ENCODE peak calls at places on chromosomes 4 and X, in five cellular contexts. V is psoas muscle, E is right lobe of liver, N is ovary, W is H9. U is an unnamed sample.

GRCh38 chr4:74219241-74219640 is 61.3 kb downstream of the MTHFD2L start:
- DNase-seq in E (no peak), W (no peak), V (no peak), N (no peak), U (no peak)

GRCh38 chr4:164571593-164572385 is 182.1 kb upstream of the SMIM31 start:
- DNase-seq in W (peak; percentile 41), E (no peak), V (no peak), N (no peak), U (no peak)

GRCh38 chr4:107330915-107331314 is 294.8 kb upstream of the DKK2 start:
- DNase-seq in E (no peak), V (no peak), W (no peak), N (no peak), U (no peak)

GRCh38 chrX:136030357-136031225 is 45.4 kb downstream of the SLC9A6 start:
- DNase-seq in N (no peak), W (no peak), V (peak; percentile 46), E (no peak), U (no peak)

GRCh38 chrX:19846995-19847790 is 40.2 kb downstream of the SH3KBP1 start:
- DNase-seq in V (peak; percentile 41), W (no peak), E (no peak), N (peak; percentile 30), U (peak; percentile 71)

GRCh38 chrX:43958529-43958928 is 14.7 kb downstream of the NDP start:
- DNase-seq in V (no peak), W (peak; percentile 45), E (no peak), N (peak; percentile 30), U (peak; percentile 47)

GRCh38 chr4:8666581-8666980 is 74.0 kb downstream of the CPZ start:
- DNase-seq in E (no peak), W (no peak), N (no peak), V (no peak), U (no peak)

GRCh38 chr4:128428397-128428796 is 140.8 kb upstream of the PGRMC2 start:
- DNase-seq in E (no peak), V (no peak), W (no peak), N (no peak), U (no peak)

GRCh38 chr4:139208404-139208945 is 31.5 kb upstream of the ELF2 start:
- DNase-seq in V (no peak), E (no peak), N (no peak), W (no peak), U (no peak)

GRCh38 chrX:48541140-48541814 is 1.8 kb downstream of the TBC1D25 start:
- DNase-seq in W (no peak), N (no peak), V (no peak), E (no peak), U (no peak)

GRCh38 chrX:3697220-3697684 is 16.2 kb downstream of the PRKX start:
- DNase-seq in V (no peak), W (no peak), N (no peak), E (no peak), U (no peak)

GRCh38 chr4:170589597-170590191 is 499.9 kb upstream of the AADAT start:
- DNase-seq in V (no peak), W (no peak), E (no peak), N (no peak), U (no peak)

GRCh38 chr4:112083587-112084347 is 61.5 kb upstream of the FAM241A start:
- DNase-seq in E (no peak), W (no peak), N (no peak), V (no peak), U (no peak)

GRCh38 chr4:22476011-22476410 is 39.9 kb downstream of the ADGRA3 start:
- DNase-seq in W (no peak), E (no peak), N (no peak), V (no peak), U (no peak)

GRCh38 chr4:175891863-175892262 is 79.8 kb upstream of the GPM6A start:
- DNase-seq in E (no peak), N (no peak), V (no peak), W (no peak), U (no peak)

GRCh38 chrX:35076061-35076460 is 133.5 kb downstream of the FAM47B start:
- DNase-seq in V (no peak), E (no peak), N (no peak), W (peak; percentile 42), U (no peak)

GRCh38 chrX:149682956-149683947 is 28.6 kb upstream of the MAGEA11 start:
- DNase-seq in V (no peak), E (no peak), W (no peak), N (no peak), U (peak; percentile 38)

GRCh38 chrX:37701588-37701987 is 16.0 kb downstream of the XK start:
- DNase-seq in E (no peak), N (no peak), V (peak; percentile 28), W (peak; percentile 34), U (no peak)

GRCh38 chr4:168560184-168560834 is 63.5 kb downstream of the PALLD start:
- DNase-seq in E (no peak), W (no peak), N (no peak), V (no peak), U (no peak)

DNA sequence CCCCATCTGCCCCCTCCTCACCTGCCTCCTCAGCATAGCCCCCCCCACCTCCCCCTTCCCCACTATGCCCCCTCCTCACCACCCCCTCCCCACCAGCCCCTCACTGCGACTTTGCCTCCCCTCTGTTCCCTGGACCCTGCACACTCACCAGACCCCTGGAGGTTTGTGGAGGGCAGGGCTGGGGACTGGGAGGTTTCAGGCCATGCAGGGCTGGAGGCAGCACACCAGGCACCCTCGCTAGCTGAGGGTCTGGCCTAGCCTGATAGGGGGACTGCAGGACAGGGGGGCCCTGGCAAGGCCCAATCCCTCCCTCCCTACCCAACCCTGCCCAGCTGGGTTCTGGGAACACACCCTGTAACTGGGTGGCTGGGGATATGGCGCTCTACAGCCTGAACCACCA is 28.0 kb downstream of the TACC3 start:
- DNase-seq in V (no peak), N (no peak), W (no peak), E (no peak), U (no peak)
- H3K4me1 ChIP-seq in V (no peaks in the 10 kb centered on the region), N (peaks cover 2% of the 10 kb centered on the region), W (no peaks in the 10 kb centered on the region), E (peaks cover 5% of the 10 kb centered on the region), U (no peaks in the 10 kb centered on the region)

DNA sequence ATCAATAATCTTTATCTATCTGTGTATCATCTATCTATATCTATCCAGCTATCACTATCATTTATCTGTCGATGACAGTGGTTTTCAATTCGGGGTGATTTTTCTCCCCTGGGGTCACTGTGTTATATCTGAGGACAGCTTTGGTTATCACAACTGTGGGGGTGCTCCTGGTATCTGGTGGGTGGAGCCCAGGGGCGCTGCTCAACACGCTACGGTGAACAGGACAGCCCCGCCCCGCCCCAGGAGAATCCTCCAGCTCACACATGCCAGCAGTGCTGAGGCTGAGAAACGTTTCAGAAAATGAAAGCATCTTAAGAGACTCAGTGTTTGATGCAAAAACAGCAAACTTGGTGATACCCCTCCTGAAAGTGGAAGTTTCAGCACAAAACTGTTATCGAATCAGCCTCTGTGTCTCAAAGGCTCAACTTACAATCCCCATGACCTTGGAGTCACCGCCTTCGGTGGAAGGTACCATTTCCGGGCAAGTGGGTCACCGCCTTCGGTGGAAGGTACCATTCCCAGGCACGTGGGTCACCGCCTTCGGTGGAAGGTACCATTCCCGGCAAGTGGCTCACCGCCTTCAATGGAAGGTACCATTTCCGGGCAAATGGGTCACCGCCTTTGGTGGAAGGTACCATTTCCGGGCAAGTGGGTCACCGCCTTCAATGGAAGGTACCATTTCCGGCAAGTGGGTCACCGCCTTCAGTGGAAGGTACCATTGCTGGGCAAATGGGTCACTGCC is 315.3 kb downstream of the DHRSX start:
- DNase-seq in N (no peak), W (no peak), V (no peak), E (no peak), U (no peak)
- H3K9me3 ChIP-seq in N (peaks cover 5% of the 10 kb centered on the region), W (no peaks in the 10 kb centered on the region), V (no peaks in the 10 kb centered on the region), E (no peaks in the 10 kb centered on the region), U (no peaks in the 10 kb centered on the region)

GRCh38 chr4:184274288-184274951 is 56.7 kb upstream of the ENPP6 start:
- DNase-seq in E (no peak), V (no peak), W (peak; percentile 22), N (peak; percentile 19), U (peak; percentile 30)
- H3K4me1 ChIP-seq in E (no peaks in the 10 kb centered on the region), V (no peaks in the 10 kb centered on the region), W (no peaks in the 10 kb centered on the region), N (peaks cover 8% of the 10 kb centered on the region), U (no peaks in the 10 kb centered on the region)

GRCh38 chr4:155119006-155119405 is 89.4 kb upstream of the NPY2R start:
- DNase-seq in V (no peak), N (no peak), W (no peak), E (no peak), U (no peak)
- H3K9me3 ChIP-seq in V (no peaks in the 10 kb centered on the region), N (no peaks in the 10 kb centered on the region), W (peaks cover 15% of the 10 kb centered on the region), E (no peaks in the 10 kb centered on the region), U (no peaks in the 10 kb centered on the region)